ENCODE peak calls at places on chromosomes 11 and 22, in six cellular contexts. O, X, R, Y, S and C are unnamed samples.
A peak's percentile ranks its signal among the peaks of the same experiment; 100 is the strongest.

GRCh38 chr11:134560066-134560465 is 148.0 kb upstream of the B3GAT1 start:
- DNase-seq in O (no peak), X (no peak), R (no peak), Y (no peak), S (no peak), C (no peak)

GRCh38 chr11:26730711-26731460 is 9.0 kb upstream of the SLC5A12 start:
- DNase-seq in O (no peak), X (no peak), R (no peak), Y (peak; percentile 1), S (no peak), C (no peak)

GRCh38 chr11:87926250-87926970 is 248.8 kb downstream of the RAB38 start:
- DNase-seq in O (peak; percentile 43), X (peak; percentile 80), R (no peak), Y (peak; percentile 49), S (no peak), C (peak; percentile 8)

GRCh38 chr11:100637706-100638105 is 49.4 kb upstream of the ARHGAP42 start:
- DNase-seq in O (no peak), X (peak; percentile 64), R (no peak), Y (no peak), S (no peak), C (no peak)

GRCh38 chr11:126645206-126645605 is 289.7 kb downstream of the ST3GAL4 start:
- DNase-seq in O (no peak), X (no peak), R (no peak), Y (no peak), S (no peak), C (no peak)

GRCh38 chr11:78961938-78962701 is 387.5 kb upstream of the NARS2 start:
- DNase-seq in O (peak; percentile 91), X (peak; percentile 91), R (peak; percentile 85), Y (peak; percentile 48), S (peak; percentile 71), C (no peak)

GRCh38 chr11:70297341-70297740 is 26.9 kb downstream of the PPFIA1 start:
- DNase-seq in O (no peak), X (no peak), R (no peak), Y (peak; percentile 40), S (no peak), C (peak; percentile 56)

GRCh38 chr22:48536691-48537591 is 1290.7 kb downstream of the BRD1 start:
- DNase-seq in O (no peak), X (no peak), R (no peak), Y (no peak), S (no peak), C (no peak)

GRCh38 chr11:65047581-65048422 is 6.8 kb downstream of the SAC3D1 start:
- DNase-seq in O (peak; percentile 48), X (no peak), R (no peak), Y (no peak), S (peak; percentile 64), C (no peak)

GRCh38 chr22:46569055-46569847 is 31.8 kb upstream of the CELSR1 start:
- DNase-seq in O (no peak), X (no peak), R (no peak), Y (no peak), S (no peak), C (no peak)

GRCh38 chr22:25853078-25853477 is 111.1 kb downstream of the MYO18B start:
- DNase-seq in O (no peak), X (no peak), R (no peak), Y (no peak), S (no peak), C (no peak)

GRCh38 chr11:125929445-125930075 is 16.3 kb upstream of the VSIG10L2 start:
- DNase-seq in O (no peak), X (no peak), R (no peak), Y (no peak), S (no peak), C (no peak)

GRCh38 chr11:107858217-107859070 is at the start of gene SLC35F2:
- DNase-seq in O (peak; percentile 86), X (peak; percentile 94), R (peak; percentile 62), Y (peak; percentile 37), S (peak; percentile 85), C (peak; percentile 52)

GRCh38 chr11:25855916-25856315 is 476.0 kb upstream of the ANO3 start:
- DNase-seq in O (no peak), X (no peak), R (no peak), Y (no peak), S (no peak), C (no peak)

GRCh38 chr11:94740975-94741707 is 27.0 kb upstream of the AMOTL1 start:
- DNase-seq in O (peak; percentile 47), X (peak; percentile 94), R (peak; percentile 49), Y (peak; percentile 69), S (peak; percentile 62), C (peak; percentile 72)

GRCh38 chr11:64181506-64182411 is 4.2 kb upstream of the STIP1 start:
- DNase-seq in O (peak; percentile 89), X (peak; percentile 88), R (no peak), Y (peak; percentile 93), S (peak; percentile 68), C (peak; percentile 88)

GRCh38 chr11:123272565-123272964 is 77.5 kb upstream of the CLMP start:
- DNase-seq in O (no peak), X (no peak), R (no peak), Y (no peak), S (no peak), C (peak; percentile 79)

GRCh38 chr11:93728792-93729128 is 12.5 kb downstream of the TAF1D start:
- DNase-seq in O (no peak), X (no peak), R (no peak), Y (no peak), S (no peak), C (no peak)
- H3K23ac ChIP-seq in O (no peak overlapping the region), X (no peak overlapping the region), R (no peak overlapping the region), Y (no peak overlapping the region), S (no peak overlapping the region), C (no peak overlapping the region)

GRCh38 chr11:14308114-14308896 is 50.7 kb downstream of the RRAS2 start:
- DNase-seq in O (no peak), X (peak; percentile 64), R (no peak), Y (peak; percentile 58), S (no peak), C (peak; percentile 50)
- H3K4me1 ChIP-seq in O (peaks cover 24% of the 10 kb centered on the region), X (peaks cover 15% of the 10 kb centered on the region), R (peaks cover 9% of the 10 kb centered on the region), Y (peaks cover 13% of the 10 kb centered on the region), S (peaks cover 2% of the 10 kb centered on the region), C (no peaks in the 10 kb centered on the region)

GRCh38 chr22:43711681-43712080 is 100.4 kb downstream of the EFCAB6 start:
- DNase-seq in O (no peak), X (no peak), R (no peak), Y (no peak), S (no peak), C (no peak)

DNA sequence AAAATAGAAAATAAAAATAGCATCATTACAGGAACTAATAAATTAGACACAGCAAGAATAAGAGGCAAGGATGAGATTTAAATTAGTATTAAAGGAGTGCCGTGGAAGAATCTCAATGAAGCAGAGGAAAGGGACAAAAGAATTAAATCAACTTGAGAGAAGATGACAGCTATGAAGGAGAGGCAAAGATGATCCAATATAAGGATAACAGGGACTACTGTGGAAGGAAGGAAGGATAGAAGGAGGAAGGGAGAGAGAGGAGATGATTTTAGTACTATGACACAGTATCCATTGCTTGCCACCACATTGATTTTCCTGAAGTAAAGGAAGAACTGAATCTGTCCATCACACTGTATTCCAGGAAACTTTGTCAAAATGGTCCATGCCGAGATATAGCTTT is 98.0 kb downstream of the EFCAB6 start:
- DNase-seq in O (no peak), X (no peak), R (no peak), Y (no peak), S (no peak), C (no peak)
- H3K23ac ChIP-seq in O (no peak overlapping the region), X (no peak overlapping the region), R (no peak overlapping the region), Y (no peak overlapping the region), S (no peak overlapping the region), C (no peak overlapping the region)

GRCh38 chr11:12827929-12828812 is 153.9 kb downstream of the TEAD1 start:
- DNase-seq in O (peak; percentile 63), X (peak; percentile 69), R (peak; percentile 73), Y (peak; percentile 79), S (no peak), C (no peak)

GRCh38 chr11:12831471-12832202 is 157.4 kb downstream of the TEAD1 start:
- DNase-seq in O (no peak), X (no peak), R (no peak), Y (peak; percentile 28), S (no peak), C (peak; percentile 53)

GRCh38 chr11:12829536-12830314 is 155.5 kb downstream of the TEAD1 start:
- DNase-seq in O (no peak), X (no peak), R (no peak), Y (no peak), S (no peak), C (no peak)

GRCh38 chr11:12827369-12827768 is 153.1 kb downstream of the TEAD1 start:
- DNase-seq in O (no peak), X (no peak), R (no peak), Y (no peak), S (no peak), C (no peak)

DNA sequence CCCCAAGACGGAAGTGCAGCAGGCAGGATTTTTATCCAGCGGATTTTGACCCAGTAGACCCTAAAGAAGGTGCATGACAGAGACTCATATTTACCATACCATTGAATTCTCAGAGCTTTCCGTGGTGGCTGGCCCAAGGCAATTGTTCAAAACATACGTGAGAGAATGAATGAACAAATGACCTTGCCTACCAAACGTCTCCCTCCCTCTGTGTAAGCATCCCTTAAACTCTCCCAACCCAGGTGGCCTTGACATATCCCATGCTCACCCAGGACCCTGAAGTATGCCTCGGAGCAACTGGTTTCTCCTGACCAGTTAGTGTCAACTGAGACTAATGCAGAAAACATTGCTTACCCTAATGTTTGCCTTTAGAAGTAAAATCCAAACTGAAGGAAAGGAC is 154.9 kb downstream of the TEAD1 start:
- DNase-seq in O (no peak), X (no peak), R (no peak), Y (no peak), S (no peak), C (no peak)
- H3K4me1 ChIP-seq in O (peaks cover 20% of the 10 kb centered on the region), X (peaks cover 13% of the 10 kb centered on the region), R (peaks cover 38% of the 10 kb centered on the region), Y (peaks cover 16% of the 10 kb centered on the region), S (peaks cover 26% of the 10 kb centered on the region), C (peaks cover 22% of the 10 kb centered on the region)

DNA sequence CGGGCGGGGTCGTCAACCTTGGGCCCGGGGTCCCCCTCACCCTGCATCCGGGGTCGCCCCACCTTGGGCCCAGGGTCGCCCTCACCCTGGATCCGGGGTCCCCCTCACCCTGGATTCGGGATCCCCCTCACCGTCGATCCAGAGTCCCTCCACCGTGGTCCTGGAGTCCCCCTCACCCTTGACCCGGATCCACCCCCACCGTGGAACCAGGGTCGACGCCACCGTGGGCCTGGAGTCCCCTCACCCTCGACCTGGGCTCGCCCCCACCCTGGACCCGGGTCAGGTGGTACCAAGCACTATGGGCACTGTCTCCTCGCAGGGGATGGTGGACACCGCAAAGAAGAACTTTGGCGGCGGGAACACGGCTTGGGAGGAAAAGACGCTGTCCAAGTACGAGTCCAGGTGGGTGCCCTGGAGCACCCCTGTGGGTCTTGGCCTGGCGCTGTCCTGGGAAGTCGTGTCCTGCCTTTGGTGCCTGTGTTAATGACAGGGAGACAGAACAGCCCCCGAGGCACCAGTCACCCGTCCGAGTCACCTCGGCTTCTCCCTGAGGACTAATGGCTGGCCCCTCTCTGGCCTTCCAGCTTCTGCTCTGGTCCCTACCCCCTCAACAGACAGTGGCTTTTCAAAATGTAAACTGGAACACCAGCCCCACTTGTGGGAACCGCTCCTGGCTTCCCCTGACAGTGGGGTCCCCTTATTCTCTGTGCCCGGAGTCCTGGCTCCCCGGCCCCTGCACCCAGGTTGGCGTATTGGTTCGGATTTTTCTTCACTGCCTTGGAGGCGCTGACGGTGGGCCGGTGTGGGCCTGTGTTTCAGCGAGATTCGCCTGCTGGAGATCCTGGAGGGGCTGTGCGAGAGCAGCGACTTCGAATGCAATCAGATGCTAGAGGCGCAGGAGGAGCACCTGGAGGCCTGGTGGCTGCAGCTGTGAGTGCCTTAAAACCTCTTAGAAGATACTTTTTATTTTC is 762 bp downstream of the CRELD2 start:
- DNase-seq in O (no peak), X (no peak), R (no peak), Y (no peak), S (no peak), C (no peak)
- H3K23ac ChIP-seq in O (no peak overlapping the region), X (no peak overlapping the region), R (peak overlapping the region; percentile 91), Y (peak overlapping the region; percentile 63), S (no peak overlapping the region), C (no peak overlapping the region)

GRCh38 chr11:1138053-1138452 is 19.7 kb upstream of the MUC5AC start:
- DNase-seq in O (no peak), X (no peak), R (no peak), Y (peak; percentile 82), S (no peak), C (no peak)
- H3K4me1 ChIP-seq in O (no peaks in the 10 kb centered on the region), X (no peaks in the 10 kb centered on the region), R (peaks cover 7% of the 10 kb centered on the region), Y (peaks cover 13% of the 10 kb centered on the region), S (no peaks in the 10 kb centered on the region), C (no peaks in the 10 kb centered on the region)